ENCODE peak calls at places on chromosomes 11 and 22, in four cellular contexts. One of them, this sample, is unnamed.

GRCh38 chr11:121347094-121347493 is 54.5 kb downstream of the SC5D start:
- DNase-seq in GM12891: no peak
- DNase-seq in K562: no peak
- DNase-seq in GM12878: no peak
- DNase-seq in this sample: no peak

GRCh38 chr11:61543606-61544306 is 35.2 kb downstream of the LRRC10B start:
- DNase-seq in GM12891: no peak
- DNase-seq in K562: no peak
- DNase-seq in GM12878: no peak
- DNase-seq in this sample: no peak

GRCh38 chr11:10314199-10315072 is 9.6 kb downstream of the ADM start:
- DNase-seq in K562: no peak
- DNase-seq in GM12878: peak
- DNase-seq in GM12891: no peak
- DNase-seq in this sample: peak

GRCh38 chr11:117259417-117259816 is 26.9 kb downstream of the RNF214 start:
- DNase-seq in K562: no peak
- DNase-seq in GM12891: no peak
- DNase-seq in GM12878: no peak
- DNase-seq in this sample: no peak

GRCh38 chr11:111967651-111968050 is 30.5 kb downstream of the DIXDC1 start:
- DNase-seq in K562: no peak
- DNase-seq in GM12891: no peak
- DNase-seq in GM12878: no peak
- DNase-seq in this sample: no peak

GRCh38 chr11:35623708-35624168 is 5.5 kb downstream of the FJX1 start:
- DNase-seq in GM12891: no peak
- DNase-seq in K562: no peak
- DNase-seq in GM12878: no peak
- DNase-seq in this sample: no peak

GRCh38 chr22:17783773-17784480 is 9.7 kb upstream of the BID start:
- DNase-seq in GM12891: no peak
- DNase-seq in GM12878: no peak
- DNase-seq in K562: no peak
- DNase-seq in this sample: no peak

GRCh38 chr11:33723238-33723881 is 12.9 kb downstream of the CD59 start:
- DNase-seq in K562: peak
- DNase-seq in GM12891: no peak
- DNase-seq in GM12878: no peak
- DNase-seq in this sample: peak

GRCh38 chr11:75554258-75555022 is 7.6 kb upstream of the SERPINH1 start:
- DNase-seq in K562: peak
- DNase-seq in GM12891: no peak
- DNase-seq in GM12878: no peak
- DNase-seq in this sample: no peak

GRCh38 chr11:131408011-131408640 is 37.7 kb downstream of the NTM start:
- DNase-seq in GM12891: peak
- DNase-seq in GM12878: no peak
- DNase-seq in K562: no peak
- DNase-seq in this sample: peak

GRCh38 chr11:1702506-1702905 is 5.5 kb downstream of the KRTAP5-6 start:
- DNase-seq in K562: no peak
- DNase-seq in GM12878: no peak
- DNase-seq in GM12891: no peak
- DNase-seq in this sample: no peak

GRCh38 chr11:68267881-68268240 is 3.9 kb downstream of the C11orf24 start:
- DNase-seq in K562: no peak
- DNase-seq in GM12891: no peak
- DNase-seq in GM12878: no peak
- DNase-seq in this sample: no peak

GRCh38 chr11:128627666-128628342 is 40.4 kb upstream of the ETS1 start:
- DNase-seq in GM12878: no peak
- DNase-seq in GM12891: no peak
- DNase-seq in K562: no peak
- DNase-seq in this sample: no peak

GRCh38 chr11:130882138-130882551 is 34.1 kb downstream of the SNX19 start:
- DNase-seq in GM12878: no peak
- DNase-seq in K562: no peak
- DNase-seq in GM12891: no peak
- DNase-seq in this sample: no peak

GRCh38 chr11:75654314-75654713 is 14.5 kb downstream of the MAP6 start:
- DNase-seq in K562: no peak
- DNase-seq in GM12878: peak
- DNase-seq in GM12891: no peak
- DNase-seq in this sample: no peak

GRCh38 chr11:120248551-120249278 is 8.8 kb downstream of the POU2F3 start:
- DNase-seq in GM12891: no peak
- DNase-seq in K562: no peak
- DNase-seq in GM12878: peak
- DNase-seq in this sample: no peak

DNA sequence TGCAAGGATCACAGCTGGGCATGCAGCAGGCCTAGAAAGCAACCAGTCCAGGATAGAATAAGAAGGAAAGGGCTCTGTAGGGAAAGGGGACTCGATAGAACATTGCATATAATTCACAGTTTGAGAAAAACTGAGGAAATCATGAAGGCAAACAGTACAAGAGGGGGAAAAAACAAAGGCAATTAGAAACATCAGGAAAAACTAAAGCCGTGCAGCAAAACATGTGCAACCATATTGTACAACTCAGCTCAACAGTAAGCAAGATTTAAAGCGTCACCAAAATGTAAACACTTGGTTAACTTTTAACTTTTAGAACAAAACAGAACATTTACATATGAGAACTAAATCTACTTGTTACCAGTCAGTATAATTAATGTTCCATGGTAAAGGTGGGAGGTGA is 8.5 kb downstream of the APOL3 start:
- DNase-seq in GM12878: no peak
- DNase-seq in GM12891: no peak
- DNase-seq in K562: no peak
- DNase-seq in this sample: no peak
- TF ChIP-seq SPI1 in GM12878: no peak
- TF ChIP-seq SPI1 in GM12891: no peak
- TF ChIP-seq SPI1 in K562: no peak
- TF ChIP-seq SPI1 in this sample: no peak

DNA sequence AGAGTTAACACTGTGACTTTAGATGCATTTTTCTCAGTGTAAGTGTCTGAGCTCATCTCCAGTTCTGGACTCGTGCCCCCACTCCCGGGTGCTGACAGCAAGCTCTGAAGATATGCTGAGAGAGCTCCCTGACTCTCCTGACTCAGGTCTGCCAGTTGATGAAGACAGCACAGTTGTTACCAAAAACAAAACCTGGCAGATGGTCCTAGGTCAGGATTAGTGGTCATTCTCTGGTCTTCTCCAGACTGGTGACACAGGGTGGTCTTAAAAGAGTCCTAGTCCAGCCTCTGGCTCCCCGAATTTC is 8.6 kb downstream of the MIAT start:
- DNase-seq in K562: no peak
- DNase-seq in GM12878: no peak
- DNase-seq in GM12891: no peak
- DNase-seq in this sample: no peak
- TF ChIP-seq SPI1 in K562: no peak
- TF ChIP-seq SPI1 in GM12878: no peak
- TF ChIP-seq SPI1 in GM12891: no peak
- TF ChIP-seq SPI1 in this sample: no peak

DNA sequence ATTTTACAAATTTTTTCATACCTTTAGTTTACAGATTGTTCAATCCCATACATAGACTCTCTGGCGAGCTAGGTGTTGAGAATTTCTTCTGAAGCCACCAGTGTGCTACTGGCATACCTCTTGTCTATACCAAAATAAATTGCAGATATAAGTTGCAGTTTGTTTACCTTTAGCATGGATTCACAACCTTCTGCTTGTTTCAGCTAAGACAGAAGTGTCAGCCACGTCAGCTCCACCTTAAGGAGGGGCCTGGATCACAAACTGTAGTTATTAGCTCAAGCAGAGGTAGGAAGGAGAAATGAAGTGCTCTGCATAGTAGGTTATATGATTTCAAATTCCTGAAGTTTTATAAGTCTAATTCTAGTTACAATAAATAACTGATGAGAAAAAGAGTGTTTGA is at the start of gene NXPE4:
- DNase-seq in GM12891: no peak
- DNase-seq in GM12878: no peak
- DNase-seq in K562: no peak
- DNase-seq in this sample: no peak
- TF ChIP-seq SPI1 in GM12891: no peak
- TF ChIP-seq SPI1 in GM12878: no peak
- TF ChIP-seq SPI1 in K562: no peak
- TF ChIP-seq SPI1 in this sample: no peak

DNA sequence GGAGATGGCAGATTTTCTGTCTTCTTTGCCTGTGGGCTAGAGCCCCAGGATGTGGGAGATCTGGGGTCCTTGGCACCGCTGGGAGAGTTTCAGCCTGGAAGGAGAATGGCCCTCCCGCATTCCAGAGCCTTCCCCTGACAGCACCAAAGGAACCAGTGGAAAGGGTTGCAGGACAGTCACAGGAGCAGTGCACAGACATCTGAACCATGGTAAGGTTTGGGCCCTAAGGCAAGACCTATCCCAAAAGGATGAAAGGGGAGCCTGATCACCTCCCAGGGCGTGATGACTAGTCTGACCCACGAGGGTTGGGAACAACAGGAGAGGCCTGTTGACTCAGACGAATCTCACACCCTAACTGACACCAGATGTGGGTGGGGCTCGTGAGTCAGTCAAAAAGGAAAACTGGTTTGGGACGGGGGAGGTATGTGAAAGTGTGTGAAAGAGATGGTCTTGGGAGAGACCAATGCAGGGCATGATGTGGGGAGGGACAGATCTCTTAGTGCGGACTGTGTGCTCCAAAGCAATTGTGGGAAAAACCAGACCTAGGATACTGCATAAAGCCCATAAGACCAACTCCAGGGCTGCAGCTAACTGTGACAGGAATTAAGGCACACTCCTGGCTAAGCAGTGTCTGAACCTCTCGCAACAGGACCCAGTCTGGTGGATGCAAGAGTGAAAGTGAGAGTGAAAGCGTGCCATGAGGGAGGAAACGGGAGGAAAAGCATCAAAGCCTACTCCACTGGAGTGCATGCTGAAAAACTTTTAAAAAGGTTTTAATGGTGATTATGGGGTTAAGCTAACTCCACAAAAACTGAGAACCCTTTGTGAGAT is 39.1 kb upstream of the GLYAT start:
- DNase-seq in GM12891: no peak
- DNase-seq in GM12878: no peak
- DNase-seq in K562: peak
- DNase-seq in this sample: no peak
- TF ChIP-seq SPI1 in GM12891: no peak
- TF ChIP-seq SPI1 in GM12878: no peak
- TF ChIP-seq SPI1 in K562: no peak
- TF ChIP-seq SPI1 in this sample: no peak

GRCh38 chr11:18379201-18379600 is 15.2 kb upstream of the LDHA start:
- DNase-seq in GM12878: no peak
- DNase-seq in GM12891: no peak
- DNase-seq in K562: no peak
- DNase-seq in this sample: no peak

GRCh38 chr11:18384157-18384641 is 10.2 kb upstream of the LDHA start:
- DNase-seq in GM12878: peak
- DNase-seq in K562: peak
- DNase-seq in GM12891: no peak
- DNase-seq in this sample: peak

DNA sequence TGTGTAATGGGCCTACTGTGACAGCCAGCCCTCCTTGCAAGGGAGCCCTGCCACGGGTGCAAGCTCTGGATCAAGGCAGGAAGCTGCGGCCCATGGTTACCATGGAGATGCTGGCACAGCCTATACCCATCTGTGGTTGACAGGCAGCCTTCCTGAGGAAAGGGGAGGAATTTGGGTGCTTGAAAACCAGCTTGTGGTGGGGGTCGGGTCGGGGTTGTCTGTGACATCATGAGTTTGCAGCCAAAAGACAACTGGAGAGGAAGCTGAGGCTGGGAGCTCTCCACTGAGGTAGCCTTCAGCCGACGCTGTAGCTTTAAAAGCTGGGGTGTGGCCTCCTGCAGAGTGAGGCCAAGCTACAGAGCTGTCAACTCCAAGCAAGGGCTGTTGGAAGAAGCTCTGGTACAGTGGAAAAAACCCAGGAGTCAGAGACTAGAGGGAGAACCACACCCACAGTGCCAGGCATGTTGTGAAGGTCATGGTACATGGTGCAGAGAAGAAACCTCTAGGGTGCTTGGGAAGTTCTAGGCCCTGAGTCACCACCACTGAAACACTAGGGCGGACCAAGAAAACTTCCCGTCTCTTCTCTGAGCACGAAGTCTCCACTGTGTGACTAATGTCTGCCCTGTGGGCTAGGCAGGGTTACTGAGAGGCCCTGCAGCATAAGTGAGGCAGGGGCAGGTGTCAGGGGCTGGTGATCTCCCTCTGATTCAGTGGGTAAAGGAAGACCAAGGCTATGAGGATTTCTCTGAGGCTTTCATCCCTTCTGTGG is 10.8 kb upstream of the LDHA start:
- DNase-seq in GM12878: peak
- DNase-seq in K562: peak
- DNase-seq in GM12891: peak
- DNase-seq in this sample: peak
- TF ChIP-seq SPI1 in GM12878: peak
- TF ChIP-seq SPI1 in K562: no peak
- TF ChIP-seq SPI1 in GM12891: peak
- TF ChIP-seq SPI1 in this sample: no peak

GRCh38 chr11:6206456-6207180 is 1.3 kb downstream of the C11orf42 start:
- DNase-seq in GM12891: no peak
- DNase-seq in K562: no peak
- DNase-seq in GM12878: no peak
- DNase-seq in this sample: no peak
- TF ChIP-seq SPI1 in GM12891: no peak
- TF ChIP-seq SPI1 in K562: no peak
- TF ChIP-seq SPI1 in GM12878: no peak
- TF ChIP-seq SPI1 in this sample: no peak

GRCh38 chr11:57776101-57776511 is 14.5 kb downstream of the CTNND1 start:
- DNase-seq in K562: no peak
- DNase-seq in GM12891: no peak
- DNase-seq in GM12878: no peak
- DNase-seq in this sample: no peak
- TF ChIP-seq SPI1 in K562: no peak
- TF ChIP-seq SPI1 in GM12891: no peak
- TF ChIP-seq SPI1 in GM12878: no peak
- TF ChIP-seq SPI1 in this sample: no peak

GRCh38 chr11:63829823-63830489 is 9.0 kb upstream of the MARK2 start:
- DNase-seq in GM12878: no peak
- DNase-seq in K562: peak
- DNase-seq in GM12891: no peak
- DNase-seq in this sample: no peak

GRCh38 chr11:63821411-63821810 is 8.2 kb downstream of the SPINDOC start:
- DNase-seq in K562: no peak
- DNase-seq in GM12878: no peak
- DNase-seq in GM12891: no peak
- DNase-seq in this sample: no peak

GRCh38 chr11:63831326-63831725 is 7.6 kb upstream of the MARK2 start:
- DNase-seq in GM12878: no peak
- DNase-seq in GM12891: no peak
- DNase-seq in K562: no peak
- DNase-seq in this sample: no peak

GRCh38 chr11:63822438-63822837 is 9.2 kb downstream of the SPINDOC start:
- DNase-seq in K562: no peak
- DNase-seq in GM12891: no peak
- DNase-seq in GM12878: no peak
- DNase-seq in this sample: no peak

GRCh38 chr11:63826471-63827190 is 12.3 kb upstream of the MARK2 start:
- DNase-seq in GM12878: no peak
- DNase-seq in K562: no peak
- DNase-seq in GM12891: no peak
- DNase-seq in this sample: no peak
- TF ChIP-seq SPI1 in GM12878: no peak
- TF ChIP-seq SPI1 in K562: no peak
- TF ChIP-seq SPI1 in GM12891: no peak
- TF ChIP-seq SPI1 in this sample: no peak